ENCODE peak calls at places on chromosome 21, in five cellular contexts. One of them, this sample, is unnamed.

GRCh38 chr21:41361786-41362604 is at the start of gene MX2:
- DNase-seq in BJ: peak; percentile 74
- DNase-seq in NCI-H1105 treated with DMSO at 0.1 percent for 48 hours: no peak
- DNase-seq in HT1080: peak; percentile 66
- DNase-seq in NB4: peak; percentile 87
- DNase-seq in this sample: peak; percentile 35

GRCh38 chr21:27423073-27423472 is 456.2 kb upstream of the ADAMTS5 start:
- DNase-seq in HT1080: peak; percentile 55
- DNase-seq in BJ: peak; percentile 74
- DNase-seq in NB4: no peak
- DNase-seq in NCI-H1105 treated with DMSO at 0.1 percent for 48 hours: no peak
- DNase-seq in this sample: peak; percentile 76

GRCh38 chr21:45590246-45590725 is 48.0 kb upstream of the SLC19A1 start:
- DNase-seq in HT1080: no peak
- DNase-seq in NCI-H1105 treated with DMSO at 0.1 percent for 48 hours: no peak
- DNase-seq in BJ: no peak
- DNase-seq in NB4: peak; percentile 62
- DNase-seq in this sample: no peak

GRCh38 chr21:45029298-45029967 is 44.9 kb upstream of the ADARB1 start:
- DNase-seq in NCI-H1105 treated with DMSO at 0.1 percent for 48 hours: no peak
- DNase-seq in NB4: no peak
- DNase-seq in HT1080: no peak
- DNase-seq in BJ: no peak
- DNase-seq in this sample: no peak

GRCh38 chr21:28148400-28149064 is 844.1 kb downstream of the LTN1 start:
- DNase-seq in HT1080: no peak
- DNase-seq in NB4: no peak
- DNase-seq in BJ: no peak
- DNase-seq in NCI-H1105 treated with DMSO at 0.1 percent for 48 hours: no peak
- DNase-seq in this sample: no peak

GRCh38 chr21:41374867-41375533 is 13.2 kb downstream of the MX2 start:
- DNase-seq in HT1080: no peak
- DNase-seq in NB4: no peak
- DNase-seq in BJ: no peak
- DNase-seq in NCI-H1105 treated with DMSO at 0.1 percent for 48 hours: no peak
- DNase-seq in this sample: no peak

GRCh38 chr21:27681841-27682240 is 715.0 kb upstream of the ADAMTS5 start:
- DNase-seq in NB4: no peak
- DNase-seq in NCI-H1105 treated with DMSO at 0.1 percent for 48 hours: no peak
- DNase-seq in HT1080: peak; percentile 23
- DNase-seq in BJ: no peak
- DNase-seq in this sample: no peak

GRCh38 chr21:42571391-42572150 is 57.9 kb downstream of the SLC37A1 start:
- DNase-seq in BJ: no peak
- DNase-seq in NCI-H1105 treated with DMSO at 0.1 percent for 48 hours: peak; percentile 56
- DNase-seq in NB4: no peak
- DNase-seq in HT1080: no peak
- DNase-seq in this sample: no peak

GRCh38 chr21:41892726-41893125 is 13.6 kb upstream of the PRDM15 start:
- DNase-seq in NCI-H1105 treated with DMSO at 0.1 percent for 48 hours: no peak
- DNase-seq in NB4: no peak
- DNase-seq in HT1080: no peak
- DNase-seq in BJ: no peak
- DNase-seq in this sample: no peak

GRCh38 chr21:33205476-33205875 is 24.3 kb upstream of the IFNAR2 start:
- DNase-seq in NB4: peak; percentile 71
- DNase-seq in NCI-H1105 treated with DMSO at 0.1 percent for 48 hours: no peak
- DNase-seq in BJ: no peak
- DNase-seq in HT1080: no peak
- DNase-seq in this sample: no peak

GRCh38 chr21:39313457-39314154 is at the start of gene BRWD1:
- DNase-seq in HT1080: peak; percentile 77
- DNase-seq in NCI-H1105 treated with DMSO at 0.1 percent for 48 hours: peak; percentile 78
- DNase-seq in NB4: peak; percentile 92
- DNase-seq in BJ: no peak
- DNase-seq in this sample: peak; percentile 54

GRCh38 chr21:42520628-42521253 is 7.1 kb downstream of the SLC37A1 start:
- DNase-seq in NCI-H1105 treated with DMSO at 0.1 percent for 48 hours: no peak
- DNase-seq in BJ: no peak
- DNase-seq in NB4: no peak
- DNase-seq in HT1080: no peak
- DNase-seq in this sample: no peak

GRCh38 chr21:41583274-41583790 is 75.4 kb upstream of the TMPRSS2 start:
- DNase-seq in NB4: no peak
- DNase-seq in BJ: no peak
- DNase-seq in NCI-H1105 treated with DMSO at 0.1 percent for 48 hours: no peak
- DNase-seq in HT1080: no peak
- DNase-seq in this sample: peak; percentile 18

GRCh38 chr21:43880111-43880985 is 15.3 kb downstream of the AGPAT3 start:
- DNase-seq in HT1080: peak; percentile 32
- DNase-seq in NCI-H1105 treated with DMSO at 0.1 percent for 48 hours: no peak
- DNase-seq in BJ: no peak
- DNase-seq in NB4: peak; percentile 40
- DNase-seq in this sample: peak; percentile 34

GRCh38 chr21:40938078-40938477 is 91.1 kb upstream of the DSCAM start:
- DNase-seq in HT1080: no peak
- DNase-seq in NB4: no peak
- DNase-seq in NCI-H1105 treated with DMSO at 0.1 percent for 48 hours: no peak
- DNase-seq in BJ: no peak
- DNase-seq in this sample: no peak

GRCh38 chr21:41346758-41347157 is 15.1 kb upstream of the MX2 start:
- DNase-seq in HT1080: no peak
- DNase-seq in BJ: no peak
- DNase-seq in NCI-H1105 treated with DMSO at 0.1 percent for 48 hours: no peak
- DNase-seq in NB4: no peak
- DNase-seq in this sample: no peak

GRCh38 chr21:44736291-44737004 is 25.1 kb upstream of the TSPEAR start:
- DNase-seq in BJ: no peak
- DNase-seq in HT1080: peak; percentile 71
- DNase-seq in NCI-H1105 treated with DMSO at 0.1 percent for 48 hours: peak; percentile 73
- DNase-seq in NB4: no peak
- DNase-seq in this sample: no peak

GRCh38 chr21:42878993-42879787 is at the start of gene WDR4:
- DNase-seq in HT1080: peak; percentile 95
- DNase-seq in BJ: peak; percentile 87
- DNase-seq in NCI-H1105 treated with DMSO at 0.1 percent for 48 hours: peak; percentile 94
- DNase-seq in NB4: peak; percentile 97
- DNase-seq in this sample: peak; percentile 95

GRCh38 chr21:43854773-43855633 is 10.0 kb upstream of the AGPAT3 start:
- DNase-seq in BJ: no peak
- DNase-seq in HT1080: no peak
- DNase-seq in NB4: peak; percentile 80
- DNase-seq in NCI-H1105 treated with DMSO at 0.1 percent for 48 hours: no peak
- DNase-seq in this sample: no peak

GRCh38 chr21:35222021-35222420 is 172.9 kb upstream of the RUNX1 start:
- DNase-seq in BJ: no peak
- DNase-seq in NCI-H1105 treated with DMSO at 0.1 percent for 48 hours: no peak
- DNase-seq in HT1080: peak; percentile 32
- DNase-seq in NB4: peak; percentile 42
- DNase-seq in this sample: peak; percentile 5

GRCh38 chr21:38787461-38788274 is 18.1 kb upstream of the ETS2 start:
- DNase-seq in HT1080: peak; percentile 93
- DNase-seq in NB4: peak; percentile 76
- DNase-seq in NCI-H1105 treated with DMSO at 0.1 percent for 48 hours: no peak
- DNase-seq in BJ: no peak
- DNase-seq in this sample: peak; percentile 97

GRCh38 chr21:31190516-31190915 is 152.2 kb upstream of the KRTAP19-8 start:
- DNase-seq in NB4: no peak
- DNase-seq in NCI-H1105 treated with DMSO at 0.1 percent for 48 hours: no peak
- DNase-seq in HT1080: no peak
- DNase-seq in BJ: no peak
- DNase-seq in this sample: no peak

GRCh38 chr21:45004059-45004422 is 64.2 kb downstream of the SLX9 start:
- DNase-seq in NCI-H1105 treated with DMSO at 0.1 percent for 48 hours: no peak
- DNase-seq in BJ: no peak
- DNase-seq in HT1080: no peak
- DNase-seq in NB4: no peak
- DNase-seq in this sample: no peak

GRCh38 chr21:37257967-37258877 is 8.9 kb downstream of the VPS26C start:
- DNase-seq in BJ: peak; percentile 10
- DNase-seq in HT1080: no peak
- DNase-seq in NCI-H1105 treated with DMSO at 0.1 percent for 48 hours: peak; percentile 86
- DNase-seq in NB4: peak; percentile 60
- DNase-seq in this sample: peak; percentile 43

GRCh38 chr21:31072486-31072885 is 34.2 kb upstream of the KRTAP19-8 start:
- DNase-seq in NB4: no peak
- DNase-seq in NCI-H1105 treated with DMSO at 0.1 percent for 48 hours: no peak
- DNase-seq in BJ: no peak
- DNase-seq in HT1080: no peak
- DNase-seq in this sample: no peak

GRCh38 chr21:46021398-46021797 is 39.8 kb downstream of the COL6A1 start:
- DNase-seq in NB4: no peak
- DNase-seq in HT1080: no peak
- DNase-seq in NCI-H1105 treated with DMSO at 0.1 percent for 48 hours: no peak
- DNase-seq in BJ: peak; percentile 22
- DNase-seq in this sample: no peak

GRCh38 chr21:17428484-17428869 is 84.4 kb upstream of the CXADR start:
- DNase-seq in BJ: no peak
- DNase-seq in NB4: no peak
- DNase-seq in HT1080: no peak
- DNase-seq in NCI-H1105 treated with DMSO at 0.1 percent for 48 hours: no peak
- DNase-seq in this sample: peak; percentile 15

GRCh38 chr21:17455028-17455353 is 57.9 kb upstream of the CXADR start:
- DNase-seq in HT1080: no peak
- DNase-seq in NB4: no peak
- DNase-seq in BJ: no peak
- DNase-seq in NCI-H1105 treated with DMSO at 0.1 percent for 48 hours: no peak
- DNase-seq in this sample: no peak

GRCh38 chr21:30206551-30207251 is 9.2 kb downstream of the CLDN8 start:
- DNase-seq in BJ: no peak
- DNase-seq in NB4: no peak
- DNase-seq in HT1080: peak; percentile 46
- DNase-seq in NCI-H1105 treated with DMSO at 0.1 percent for 48 hours: no peak
- DNase-seq in this sample: no peak

GRCh38 chr21:45003331-45004058 is 63.7 kb downstream of the SLX9 start:
- DNase-seq in HT1080: no peak
- DNase-seq in NCI-H1105 treated with DMSO at 0.1 percent for 48 hours: no peak
- DNase-seq in BJ: no peak
- DNase-seq in NB4: no peak
- DNase-seq in this sample: no peak

GRCh38 chr21:45304945-45305344 is 17.2 kb upstream of the POFUT2 start:
- DNase-seq in HT1080: no peak
- DNase-seq in NB4: no peak
- DNase-seq in NCI-H1105 treated with DMSO at 0.1 percent for 48 hours: no peak
- DNase-seq in BJ: no peak
- DNase-seq in this sample: no peak

GRCh38 chr21:41548781-41549180 is 40.8 kb upstream of the TMPRSS2 start:
- DNase-seq in BJ: no peak
- DNase-seq in HT1080: no peak
- DNase-seq in NB4: no peak
- DNase-seq in NCI-H1105 treated with DMSO at 0.1 percent for 48 hours: no peak
- DNase-seq in this sample: no peak

This sample was measured in RCC 7860.